ENCODE peak calls at places on chromosomes 6 and 20, in seven cellular contexts. One of them, this sample, is unnamed.
A peak's percentile ranks its signal among the peaks of the same experiment; 100 is the strongest.

GRCh38 chr6:46949662-46950280 is 28.0 kb upstream of the ADGRF5 start:
- DNase-seq in upper lobe of left lung: peak; percentile 88
- DNase-seq in sigmoid colon: peak; percentile 71
- DNase-seq in stomach: no peak
- DNase-seq in HepG2: no peak
- DNase-seq in suprapubic skin: peak; percentile 70
- DNase-seq in GM12878: no peak
- DNase-seq in this sample: peak; percentile 82

GRCh38 chr20:56348306-56348695 is 10.5 kb upstream of the FAM210B start:
- DNase-seq in upper lobe of left lung: no peak
- DNase-seq in sigmoid colon: no peak
- DNase-seq in stomach: peak; percentile 57
- DNase-seq in HepG2: peak; percentile 74
- DNase-seq in suprapubic skin: no peak
- DNase-seq in GM12878: no peak
- DNase-seq in this sample: no peak

GRCh38 chr20:2337142-2337541 is 41.3 kb downstream of the TGM3 start:
- DNase-seq in upper lobe of left lung: no peak
- DNase-seq in sigmoid colon: no peak
- DNase-seq in stomach: no peak
- DNase-seq in HepG2: no peak
- DNase-seq in suprapubic skin: no peak
- DNase-seq in GM12878: no peak
- DNase-seq in this sample: no peak

GRCh38 chr6:1597924-1598323 is 11.8 kb upstream of the FOXC1 start:
- DNase-seq in upper lobe of left lung: no peak
- DNase-seq in sigmoid colon: no peak
- DNase-seq in stomach: no peak
- DNase-seq in HepG2: peak; percentile 37
- DNase-seq in suprapubic skin: no peak
- DNase-seq in GM12878: no peak
- DNase-seq in this sample: no peak

GRCh38 chr6:169868458-169868857 is 117.0 kb downstream of the ERMARD start:
- DNase-seq in upper lobe of left lung: peak; percentile 35
- DNase-seq in sigmoid colon: peak; percentile 65
- DNase-seq in stomach: peak; percentile 57
- DNase-seq in HepG2: no peak
- DNase-seq in suprapubic skin: no peak
- DNase-seq in GM12878: no peak
- DNase-seq in this sample: peak; percentile 68

GRCh38 chr20:23152902-23153301 is 66.8 kb upstream of the CD93 start:
- DNase-seq in upper lobe of left lung: no peak
- DNase-seq in sigmoid colon: no peak
- DNase-seq in stomach: no peak
- DNase-seq in HepG2: no peak
- DNase-seq in suprapubic skin: no peak
- DNase-seq in GM12878: no peak
- DNase-seq in this sample: no peak

GRCh38 chr6:23498013-23498412 is 628.0 kb upstream of the NRSN1 start:
- DNase-seq in upper lobe of left lung: no peak
- DNase-seq in sigmoid colon: no peak
- DNase-seq in stomach: no peak
- DNase-seq in HepG2: no peak
- DNase-seq in suprapubic skin: no peak
- DNase-seq in GM12878: no peak
- DNase-seq in this sample: no peak

GRCh38 chr6:109790131-109790530 is 99.0 kb downstream of the FIG4 start:
- DNase-seq in upper lobe of left lung: no peak
- DNase-seq in sigmoid colon: no peak
- DNase-seq in stomach: no peak
- DNase-seq in HepG2: peak; percentile 18
- DNase-seq in suprapubic skin: no peak
- DNase-seq in GM12878: no peak
- DNase-seq in this sample: no peak

GRCh38 chr6:46502486-46503119 is 11.4 kb upstream of the RCAN2 start:
- DNase-seq in upper lobe of left lung: no peak
- DNase-seq in sigmoid colon: no peak
- DNase-seq in stomach: no peak
- DNase-seq in HepG2: no peak
- DNase-seq in suprapubic skin: no peak
- DNase-seq in GM12878: no peak
- DNase-seq in this sample: peak; percentile 8

GRCh38 chr20:58014628-58015315 is 213.7 kb downstream of the ANKRD60 start:
- DNase-seq in upper lobe of left lung: no peak
- DNase-seq in sigmoid colon: no peak
- DNase-seq in stomach: no peak
- DNase-seq in HepG2: no peak
- DNase-seq in suprapubic skin: no peak
- DNase-seq in GM12878: no peak
- DNase-seq in this sample: no peak

GRCh38 chr6:52050051-52050405 is 37.4 kb downstream of the PKHD1 start:
- DNase-seq in upper lobe of left lung: no peak
- DNase-seq in sigmoid colon: no peak
- DNase-seq in stomach: no peak
- DNase-seq in HepG2: no peak
- DNase-seq in suprapubic skin: no peak
- DNase-seq in GM12878: no peak
- DNase-seq in this sample: no peak

GRCh38 chr6:147675281-147675680 is 166.8 kb downstream of the SAMD5 start:
- DNase-seq in upper lobe of left lung: no peak
- DNase-seq in sigmoid colon: no peak
- DNase-seq in stomach: no peak
- DNase-seq in HepG2: no peak
- DNase-seq in suprapubic skin: no peak
- DNase-seq in GM12878: no peak
- DNase-seq in this sample: no peak

GRCh38 chr6:69220293-69220847 is 576.4 kb downstream of the LMBRD1 start:
- DNase-seq in upper lobe of left lung: no peak
- DNase-seq in sigmoid colon: no peak
- DNase-seq in stomach: no peak
- DNase-seq in HepG2: no peak
- DNase-seq in suprapubic skin: no peak
- DNase-seq in GM12878: no peak
- DNase-seq in this sample: no peak

GRCh38 chr6:108598316-108598863 is 37.7 kb downstream of the FOXO3 start:
- DNase-seq in upper lobe of left lung: no peak
- DNase-seq in sigmoid colon: no peak
- DNase-seq in stomach: no peak
- DNase-seq in HepG2: no peak
- DNase-seq in suprapubic skin: no peak
- DNase-seq in GM12878: peak; percentile 87
- DNase-seq in this sample: no peak

GRCh38 chr6:81138236-81138635 is 614.2 kb downstream of the TENT5A start:
- DNase-seq in upper lobe of left lung: no peak
- DNase-seq in sigmoid colon: no peak
- DNase-seq in stomach: no peak
- DNase-seq in HepG2: no peak
- DNase-seq in suprapubic skin: no peak
- DNase-seq in GM12878: no peak
- DNase-seq in this sample: no peak

GRCh38 chr20:36573798-36574277 is 441 bp downstream of the TGIF2 start:
- DNase-seq in upper lobe of left lung: peak; percentile 51
- DNase-seq in sigmoid colon: peak; percentile 79
- DNase-seq in stomach: peak; percentile 29
- DNase-seq in HepG2: peak; percentile 48
- DNase-seq in suprapubic skin: peak; percentile 76
- DNase-seq in GM12878: no peak
- DNase-seq in this sample: peak; percentile 54

GRCh38 chr6:98039876-98040605 is 757.0 kb upstream of the MMS22L start:
- DNase-seq in upper lobe of left lung: no peak
- DNase-seq in sigmoid colon: no peak
- DNase-seq in stomach: no peak
- DNase-seq in HepG2: no peak
- DNase-seq in suprapubic skin: no peak
- DNase-seq in GM12878: no peak
- DNase-seq in this sample: no peak

GRCh38 chr6:149938571-149939462 is 3.0 kb upstream of the ULBP2 start:
- DNase-seq in upper lobe of left lung: no peak
- DNase-seq in sigmoid colon: no peak
- DNase-seq in stomach: no peak
- DNase-seq in HepG2: no peak
- DNase-seq in suprapubic skin: no peak
- DNase-seq in GM12878: peak; percentile 34
- DNase-seq in this sample: no peak

GRCh38 chr6:108653864-108654402 is 93.2 kb downstream of the FOXO3 start:
- DNase-seq in upper lobe of left lung: peak; percentile 77
- DNase-seq in sigmoid colon: peak; percentile 85
- DNase-seq in stomach: peak; percentile 57
- DNase-seq in HepG2: no peak
- DNase-seq in suprapubic skin: peak; percentile 76
- DNase-seq in GM12878: no peak
- DNase-seq in this sample: no peak

GRCh38 chr20:48017992-48018391 is 232.7 kb upstream of the SULF2 start:
- DNase-seq in upper lobe of left lung: no peak
- DNase-seq in sigmoid colon: no peak
- DNase-seq in stomach: no peak
- DNase-seq in HepG2: no peak
- DNase-seq in suprapubic skin: no peak
- DNase-seq in GM12878: no peak
- DNase-seq in this sample: no peak

GRCh38 chr6:17957488-17957887 is 29.9 kb downstream of the KIF13A start:
- DNase-seq in upper lobe of left lung: no peak
- DNase-seq in sigmoid colon: no peak
- DNase-seq in stomach: no peak
- DNase-seq in HepG2: no peak
- DNase-seq in suprapubic skin: no peak
- DNase-seq in GM12878: peak; percentile 3
- DNase-seq in this sample: no peak

GRCh38 chr6:11251553-11252358 is 19.3 kb upstream of the NEDD9 start:
- DNase-seq in upper lobe of left lung: peak; percentile 43
- DNase-seq in sigmoid colon: peak; percentile 82
- DNase-seq in stomach: peak; percentile 50
- DNase-seq in HepG2: peak; percentile 84
- DNase-seq in suprapubic skin: no peak
- DNase-seq in GM12878: no peak
- DNase-seq in this sample: peak; percentile 44

GRCh38 chr6:6002005-6002808 is 4.5 kb downstream of the NRN1 start:
- DNase-seq in upper lobe of left lung: no peak
- DNase-seq in sigmoid colon: no peak
- DNase-seq in stomach: no peak
- DNase-seq in HepG2: no peak
- DNase-seq in suprapubic skin: no peak
- DNase-seq in GM12878: no peak
- DNase-seq in this sample: no peak

GRCh38 chr20:39605908-39606307 is 643.8 kb downstream of the DHX35 start:
- DNase-seq in upper lobe of left lung: no peak
- DNase-seq in sigmoid colon: no peak
- DNase-seq in stomach: no peak
- DNase-seq in HepG2: no peak
- DNase-seq in suprapubic skin: no peak
- DNase-seq in GM12878: no peak
- DNase-seq in this sample: no peak

GRCh38 chr6:68054776-68055175 is 580.3 kb upstream of the ADGRB3 start:
- DNase-seq in upper lobe of left lung: no peak
- DNase-seq in sigmoid colon: no peak
- DNase-seq in stomach: no peak
- DNase-seq in HepG2: no peak
- DNase-seq in suprapubic skin: no peak
- DNase-seq in GM12878: no peak
- DNase-seq in this sample: no peak

GRCh38 chr20:31606928-31607639 is 2.0 kb downstream of the ID1 start:
- DNase-seq in upper lobe of left lung: peak; percentile 41
- DNase-seq in sigmoid colon: no peak
- DNase-seq in stomach: peak; percentile 55
- DNase-seq in HepG2: peak; percentile 99
- DNase-seq in suprapubic skin: peak; percentile 77
- DNase-seq in GM12878: no peak
- DNase-seq in this sample: peak; percentile 55
- TF ChIP-seq POLR2AphosphoS5 in upper lobe of left lung: no peak
- TF ChIP-seq POLR2AphosphoS5 in sigmoid colon: no peak
- TF ChIP-seq POLR2AphosphoS5 in stomach: peak; percentile 70
- TF ChIP-seq POLR2AphosphoS5 in HepG2: peak; percentile 94
- TF ChIP-seq POLR2AphosphoS5 in suprapubic skin: no peak
- TF ChIP-seq POLR2AphosphoS5 in GM12878: no peak
- TF ChIP-seq POLR2AphosphoS5 in this sample: peak; percentile 59

GRCh38 chr20:18543932-18544331 is 23.3 kb upstream of the SMIM26 start:
- DNase-seq in upper lobe of left lung: no peak
- DNase-seq in sigmoid colon: no peak
- DNase-seq in stomach: peak; percentile 85
- DNase-seq in HepG2: no peak
- DNase-seq in suprapubic skin: no peak
- DNase-seq in GM12878: no peak
- DNase-seq in this sample: peak; percentile 25
- TF ChIP-seq EP300 in upper lobe of left lung: no peak
- TF ChIP-seq EP300 in sigmoid colon: no peak
- TF ChIP-seq EP300 in stomach: no peak
- TF ChIP-seq EP300 in HepG2: no peak
- TF ChIP-seq EP300 in suprapubic skin: no peak
- TF ChIP-seq EP300 in GM12878: no peak
- TF ChIP-seq EP300 in this sample: no peak

DNA sequence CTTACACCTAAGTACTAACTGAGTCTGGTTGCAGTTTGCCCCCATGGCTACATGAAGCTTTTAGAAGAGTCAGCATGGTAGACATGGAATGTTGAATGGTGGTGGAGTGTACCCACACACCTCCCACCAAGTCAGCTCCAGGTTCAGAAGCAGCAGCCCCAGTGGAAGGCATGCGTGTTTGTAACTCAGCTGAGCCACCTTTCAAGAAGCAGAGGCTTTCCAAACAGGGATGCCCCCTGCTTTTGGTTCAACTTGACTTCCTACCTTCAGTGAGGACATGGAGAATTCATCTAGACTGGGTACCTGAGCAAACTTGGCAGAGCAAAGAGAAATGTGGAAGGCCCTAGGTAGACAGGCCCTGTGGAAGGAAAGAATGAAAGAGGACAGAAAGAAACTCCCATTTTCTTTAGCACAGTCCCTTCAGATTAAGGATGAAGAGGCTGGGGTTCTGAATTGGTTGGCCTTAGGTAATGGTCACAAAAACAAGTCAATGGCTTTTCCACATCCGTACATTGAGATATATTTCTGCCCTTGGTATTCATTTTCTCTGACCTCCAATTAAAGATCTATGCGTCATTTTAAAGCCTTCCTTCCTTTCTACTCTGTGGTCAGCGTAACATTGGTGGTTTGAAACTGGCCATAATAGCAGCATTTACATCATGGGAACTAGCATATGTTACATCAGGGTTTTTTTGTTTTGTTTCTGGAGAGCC is 53.2 kb downstream of the HFE start:
- DNase-seq in upper lobe of left lung: no peak
- DNase-seq in sigmoid colon: no peak
- DNase-seq in stomach: no peak
- DNase-seq in HepG2: no peak
- DNase-seq in suprapubic skin: no peak
- DNase-seq in GM12878: no peak
- DNase-seq in this sample: no peak
- TF ChIP-seq POLR2AphosphoS5 in upper lobe of left lung: no peak
- TF ChIP-seq POLR2AphosphoS5 in sigmoid colon: no peak
- TF ChIP-seq POLR2AphosphoS5 in stomach: no peak
- TF ChIP-seq POLR2AphosphoS5 in HepG2: no peak
- TF ChIP-seq POLR2AphosphoS5 in suprapubic skin: no peak
- TF ChIP-seq POLR2AphosphoS5 in GM12878: no peak
- TF ChIP-seq POLR2AphosphoS5 in this sample: no peak

DNA sequence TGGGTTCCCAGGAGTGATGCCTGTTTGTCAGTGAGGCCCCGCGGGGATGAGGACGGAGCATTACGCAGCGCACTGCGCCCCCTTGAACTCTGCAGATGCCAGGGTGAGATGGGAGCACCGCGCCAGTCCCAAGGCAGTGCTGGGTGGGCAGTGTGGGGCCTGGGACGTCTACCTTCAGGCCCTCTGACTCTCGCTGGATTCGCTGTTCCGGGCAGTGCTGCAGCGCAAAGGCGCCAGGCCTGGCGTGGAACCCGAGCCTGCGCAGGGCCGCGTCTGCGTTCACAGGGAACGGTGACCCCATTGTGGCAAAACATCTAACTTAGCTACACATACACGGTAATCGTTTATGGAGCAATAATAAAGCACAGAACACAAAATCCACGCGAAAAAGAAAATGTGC is 257.3 kb downstream of the QKI start:
- DNase-seq in upper lobe of left lung: no peak
- DNase-seq in sigmoid colon: no peak
- DNase-seq in stomach: no peak
- DNase-seq in HepG2: no peak
- DNase-seq in suprapubic skin: no peak
- DNase-seq in GM12878: no peak
- DNase-seq in this sample: no peak
- TF ChIP-seq EP300 in upper lobe of left lung: no peak
- TF ChIP-seq EP300 in sigmoid colon: no peak
- TF ChIP-seq EP300 in stomach: no peak
- TF ChIP-seq EP300 in HepG2: no peak
- TF ChIP-seq EP300 in suprapubic skin: no peak
- TF ChIP-seq EP300 in GM12878: no peak
- TF ChIP-seq EP300 in this sample: no peak